ENCODE peak calls at places on chromosomes 11 and 22, in five cellular contexts. One of them, this sample, is unnamed. For H3K27me3, the result is how much of the 10 kb centered on the place peaks cover.

GRCh38 chr11:70828498-70829159 is 423.7 kb downstream of the SHANK2 start:
- DNase-seq in neural progenitor cell: no peak
- DNase-seq in HCT116: no peak
- DNase-seq in PC-3: no peak
- DNase-seq in GM23248: peak
- DNase-seq in this sample: no peak

GRCh38 chr11:62024975-62025374 is 57.5 kb upstream of the FTH1 start:
- DNase-seq in neural progenitor cell: no peak
- DNase-seq in HCT116: no peak
- DNase-seq in PC-3: no peak
- DNase-seq in GM23248: no peak
- DNase-seq in this sample: no peak

GRCh38 chr11:69918938-69919650 is 99.9 kb upstream of the FGF3 start:
- DNase-seq in neural progenitor cell: peak
- DNase-seq in HCT116: peak
- DNase-seq in PC-3: peak
- DNase-seq in GM23248: peak
- DNase-seq in this sample: peak

GRCh38 chr22:31271485-31271884 is 20.8 kb downstream of the PIK3IP1 start:
- DNase-seq in neural progenitor cell: no peak
- DNase-seq in HCT116: no peak
- DNase-seq in PC-3: no peak
- DNase-seq in GM23248: no peak
- DNase-seq in this sample: peak

GRCh38 chr11:64745523-64746328 is 1.8 kb upstream of the RASGRP2 start:
- DNase-seq in neural progenitor cell: peak
- DNase-seq in HCT116: no peak
- DNase-seq in PC-3: no peak
- DNase-seq in GM23248: peak
- DNase-seq in this sample: peak

GRCh38 chr11:89491141-89491690 is at the start of gene NOX4:
- DNase-seq in neural progenitor cell: peak
- DNase-seq in HCT116: no peak
- DNase-seq in PC-3: no peak
- DNase-seq in GM23248: peak
- DNase-seq in this sample: peak

GRCh38 chr22:24059121-24059520 is 48.0 kb downstream of the CABIN1 start:
- DNase-seq in neural progenitor cell: no peak
- DNase-seq in HCT116: no peak
- DNase-seq in PC-3: peak
- DNase-seq in GM23248: peak
- DNase-seq in this sample: no peak

GRCh38 chr11:17596711-17597110 is 49.7 kb downstream of the OTOG start:
- DNase-seq in neural progenitor cell: no peak
- DNase-seq in HCT116: no peak
- DNase-seq in PC-3: no peak
- DNase-seq in GM23248: no peak
- DNase-seq in this sample: no peak

GRCh38 chr22:41009222-41009948 is 58.2 kb downstream of the RBX1 start:
- DNase-seq in neural progenitor cell: no peak
- DNase-seq in HCT116: no peak
- DNase-seq in PC-3: peak
- DNase-seq in GM23248: peak
- DNase-seq in this sample: no peak

GRCh38 chr11:123363556-123363955 is 66.5 kb upstream of the GRAMD1B start:
- DNase-seq in neural progenitor cell: no peak
- DNase-seq in HCT116: no peak
- DNase-seq in PC-3: no peak
- DNase-seq in GM23248: no peak
- DNase-seq in this sample: no peak

GRCh38 chr11:44305149-44305642 is 4.7 kb downstream of the ALX4 start:
- DNase-seq in neural progenitor cell: no peak
- DNase-seq in HCT116: no peak
- DNase-seq in PC-3: no peak
- DNase-seq in GM23248: no peak
- DNase-seq in this sample: no peak

GRCh38 chr11:28697920-28698827 is 590.0 kb downstream of the METTL15 start:
- DNase-seq in neural progenitor cell: peak
- DNase-seq in HCT116: peak
- DNase-seq in PC-3: peak
- DNase-seq in GM23248: peak
- DNase-seq in this sample: peak

GRCh38 chr11:62883677-62884076 is 3.0 kb downstream of the SLC3A2 start:
- DNase-seq in neural progenitor cell: no peak
- DNase-seq in HCT116: no peak
- DNase-seq in PC-3: no peak
- DNase-seq in GM23248: peak
- DNase-seq in this sample: no peak

GRCh38 chr11:117824571-117825537 is at the start of gene FXYD2:
- DNase-seq in neural progenitor cell: no peak
- DNase-seq in HCT116: no peak
- DNase-seq in PC-3: no peak
- DNase-seq in GM23248: no peak
- DNase-seq in this sample: no peak

GRCh38 chr11:44760917-44761545 is 34.3 kb downstream of the TSPAN18 start:
- DNase-seq in neural progenitor cell: peak
- DNase-seq in HCT116: peak
- DNase-seq in PC-3: peak
- DNase-seq in GM23248: peak
- DNase-seq in this sample: peak

GRCh38 chr11:55895216-55895615 is 12.1 kb downstream of the TRIM51 start:
- DNase-seq in neural progenitor cell: no peak
- DNase-seq in HCT116: no peak
- DNase-seq in PC-3: no peak
- DNase-seq in GM23248: no peak
- DNase-seq in this sample: no peak

GRCh38 chr11:132746305-132746704 is 786.0 kb downstream of the OPCML start:
- DNase-seq in neural progenitor cell: no peak
- DNase-seq in HCT116: no peak
- DNase-seq in PC-3: no peak
- DNase-seq in GM23248: no peak
- DNase-seq in this sample: no peak

GRCh38 chr11:74680035-74680671 is 51.1 kb downstream of the CHRDL2 start:
- DNase-seq in neural progenitor cell: no peak
- DNase-seq in HCT116: no peak
- DNase-seq in PC-3: no peak
- DNase-seq in GM23248: no peak
- DNase-seq in this sample: no peak

GRCh38 chr11:67640021-67640757 is 626 bp upstream of the TBX10 start:
- DNase-seq in neural progenitor cell: peak
- DNase-seq in HCT116: peak
- DNase-seq in PC-3: peak
- DNase-seq in GM23248: peak
- DNase-seq in this sample: peak

GRCh38 chr22:48778308-48779195 is 1049.1 kb downstream of the BRD1 start:
- DNase-seq in neural progenitor cell: no peak
- DNase-seq in HCT116: no peak
- DNase-seq in PC-3: no peak
- DNase-seq in GM23248: no peak
- DNase-seq in this sample: no peak

GRCh38 chr11:130428692-130429681 is 578 bp upstream of the ADAMTS8 start:
- DNase-seq in neural progenitor cell: peak
- DNase-seq in HCT116: no peak
- DNase-seq in PC-3: no peak
- DNase-seq in GM23248: no peak
- DNase-seq in this sample: no peak

GRCh38 chr11:102319544-102319943 is 2.3 kb downstream of the BIRC3 start:
- DNase-seq in neural progenitor cell: no peak
- DNase-seq in HCT116: no peak
- DNase-seq in PC-3: no peak
- DNase-seq in GM23248: no peak
- DNase-seq in this sample: no peak

GRCh38 chr11:69249086-69249640 is 44.8 kb upstream of the MYEOV start:
- DNase-seq in neural progenitor cell: no peak
- DNase-seq in HCT116: no peak
- DNase-seq in PC-3: no peak
- DNase-seq in GM23248: no peak
- DNase-seq in this sample: no peak

GRCh38 chr22:49196046-49196511 is 631.6 kb downstream of the BRD1 start:
- DNase-seq in neural progenitor cell: no peak
- DNase-seq in HCT116: no peak
- DNase-seq in PC-3: no peak
- DNase-seq in GM23248: no peak
- DNase-seq in this sample: no peak

GRCh38 chr22:17579535-17579981 is 16.3 kb downstream of the SLC25A18 start:
- DNase-seq in neural progenitor cell: no peak
- DNase-seq in HCT116: no peak
- DNase-seq in PC-3: no peak
- DNase-seq in GM23248: no peak
- DNase-seq in this sample: no peak

GRCh38 chr11:19868281-19868821 is 155.7 kb downstream of the NAV2 start:
- DNase-seq in neural progenitor cell: no peak
- DNase-seq in HCT116: no peak
- DNase-seq in PC-3: peak
- DNase-seq in GM23248: peak
- DNase-seq in this sample: peak

GRCh38 chr11:117144477-117145392 is 648 bp downstream of the PAFAH1B2 start:
- DNase-seq in neural progenitor cell: peak
- DNase-seq in HCT116: no peak
- DNase-seq in PC-3: peak
- DNase-seq in GM23248: peak
- DNase-seq in this sample: peak

GRCh38 chr22:26624788-26625187 is 3.0 kb downstream of the CRYBA4 start:
- DNase-seq in neural progenitor cell: no peak
- DNase-seq in HCT116: no peak
- DNase-seq in PC-3: no peak
- DNase-seq in GM23248: no peak
- DNase-seq in this sample: no peak

GRCh38 chr11:1397862-1398505 is 8.2 kb downstream of the BRSK2 start:
- DNase-seq in neural progenitor cell: no peak
- DNase-seq in HCT116: no peak
- DNase-seq in PC-3: no peak
- DNase-seq in GM23248: no peak
- DNase-seq in this sample: no peak
- H3K27me3 ChIP-seq in neural progenitor cell: under half
- H3K27me3 ChIP-seq in HCT116: under half
- H3K27me3 ChIP-seq in PC-3: under half
- H3K27me3 ChIP-seq in GM23248: under half
- H3K27me3 ChIP-seq in this sample: under half

DNA sequence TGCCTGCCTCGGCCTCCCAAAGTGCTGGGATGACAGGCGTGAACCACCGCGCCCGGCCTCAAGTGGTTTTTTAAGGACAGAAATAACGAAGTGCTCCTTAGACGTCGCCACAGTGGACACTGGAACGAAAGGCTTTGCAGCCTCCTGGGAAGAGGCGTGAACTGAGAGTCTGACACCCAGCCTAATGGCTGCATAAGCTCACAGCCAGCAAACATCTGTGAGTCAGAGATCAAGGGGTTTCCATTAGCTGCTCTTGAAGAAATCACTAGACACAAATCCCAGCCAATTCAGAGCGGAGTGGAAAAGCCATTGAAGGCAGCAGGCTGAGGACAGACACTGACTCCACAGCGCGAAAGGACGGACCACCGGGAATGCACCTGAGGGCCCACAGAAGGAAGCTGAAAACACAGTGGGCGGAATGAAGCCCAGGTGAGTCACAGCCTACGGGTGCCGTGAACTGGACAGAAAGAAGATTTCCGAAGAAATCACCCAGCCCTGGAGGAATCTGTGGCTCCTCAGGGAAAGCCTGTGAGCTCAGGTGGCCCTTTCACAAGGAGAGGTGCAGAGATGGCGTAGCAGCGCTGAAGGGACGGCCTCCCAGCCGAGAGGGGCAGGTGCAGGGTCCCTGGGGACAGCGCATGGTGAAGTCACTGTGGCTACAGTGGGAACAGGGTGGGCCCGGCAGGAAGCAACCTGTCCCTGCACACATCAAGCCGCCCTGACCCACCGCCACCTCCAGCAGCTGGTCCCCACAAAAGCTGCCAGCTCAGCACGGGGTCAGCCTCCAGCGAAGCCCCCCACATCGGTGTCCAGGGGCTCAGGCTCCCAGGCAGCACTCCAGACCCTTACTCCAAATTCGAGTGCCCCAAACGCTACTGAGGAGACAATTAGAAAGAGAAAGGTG is 11.6 kb downstream of the LMNTD2 start:
- DNase-seq in neural progenitor cell: no peak
- DNase-seq in HCT116: no peak
- DNase-seq in PC-3: no peak
- DNase-seq in GM23248: peak
- DNase-seq in this sample: no peak
- TF ChIP-seq EZH2phosphoT487 in neural progenitor cell: no peak
- TF ChIP-seq EZH2phosphoT487 in HCT116: no peak
- TF ChIP-seq EZH2phosphoT487 in PC-3: no peak
- TF ChIP-seq EZH2phosphoT487 in GM23248: no peak
- TF ChIP-seq EZH2phosphoT487 in this sample: no peak

DNA sequence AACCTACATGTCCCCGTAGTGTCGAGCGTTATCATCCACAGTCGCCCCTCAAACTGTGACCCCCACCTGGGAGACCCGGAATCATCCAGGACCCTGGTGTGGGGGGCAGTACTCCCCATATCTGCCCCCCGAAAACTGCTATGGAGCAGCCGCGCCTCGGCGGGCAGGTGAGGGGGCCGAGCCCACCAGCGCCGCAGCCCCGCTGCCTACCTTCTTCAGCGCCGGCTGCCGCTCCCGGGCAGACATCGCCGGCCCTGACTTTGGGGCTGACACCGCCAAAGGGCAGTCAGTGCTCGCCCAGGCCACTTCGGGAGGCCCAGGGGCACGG is 825 bp downstream of the ARHGAP20 start:
- DNase-seq in neural progenitor cell: no peak
- DNase-seq in HCT116: no peak
- DNase-seq in PC-3: no peak
- DNase-seq in GM23248: no peak
- DNase-seq in this sample: no peak
- H3K27me3 ChIP-seq in neural progenitor cell: half or more
- H3K27me3 ChIP-seq in HCT116: under half
- H3K27me3 ChIP-seq in PC-3: half or more
- H3K27me3 ChIP-seq in GM23248: under half
- H3K27me3 ChIP-seq in this sample: under half

DNA sequence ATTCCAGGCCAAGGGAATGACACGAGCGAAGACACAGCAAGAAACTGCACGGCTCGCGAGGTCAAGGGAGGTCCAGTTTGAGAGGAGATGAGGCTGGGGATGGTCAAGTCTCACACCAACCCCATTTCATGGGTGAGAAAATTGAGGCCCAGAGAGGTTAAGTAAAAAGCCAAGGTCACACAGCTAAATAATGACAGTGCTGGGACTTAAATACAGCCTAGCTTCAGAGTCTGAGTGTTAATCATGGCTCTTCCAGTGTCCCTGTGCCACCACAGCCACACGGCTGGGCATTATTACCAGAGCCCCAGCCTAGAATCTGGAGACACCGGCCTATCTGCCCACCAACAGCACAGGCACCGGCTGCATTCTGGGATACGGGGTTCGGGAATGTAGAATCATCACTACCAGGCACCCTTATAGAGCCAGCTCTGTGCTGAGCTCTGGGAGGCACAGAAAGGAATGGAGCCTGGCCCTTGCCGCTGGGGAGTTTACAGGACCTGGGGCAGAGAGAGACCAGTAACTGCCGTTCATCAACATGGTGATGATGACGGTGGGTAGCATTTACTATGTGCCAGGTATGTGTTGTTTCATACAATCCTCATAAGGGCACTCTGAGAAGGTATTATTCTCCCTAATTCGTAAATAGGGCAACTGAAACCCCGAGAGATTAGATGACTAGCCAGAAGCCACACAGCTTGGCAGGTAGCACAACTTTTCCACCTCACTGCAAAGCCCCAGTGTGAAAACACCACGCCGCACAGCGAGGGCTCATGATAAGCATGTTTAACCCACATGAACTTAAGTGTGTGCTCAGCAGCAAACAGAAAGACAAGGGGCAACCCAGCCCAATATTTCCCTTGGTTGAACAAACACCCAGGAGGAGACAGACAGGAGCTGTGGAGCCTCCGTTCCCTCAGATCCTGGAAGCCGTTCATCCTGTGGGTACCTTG is 51.9 kb downstream of the CD6 start:
- DNase-seq in neural progenitor cell: no peak
- DNase-seq in HCT116: no peak
- DNase-seq in PC-3: no peak
- DNase-seq in GM23248: no peak
- DNase-seq in this sample: no peak
- TF ChIP-seq EZH2phosphoT487 in neural progenitor cell: no peak
- TF ChIP-seq EZH2phosphoT487 in HCT116: no peak
- TF ChIP-seq EZH2phosphoT487 in PC-3: no peak
- TF ChIP-seq EZH2phosphoT487 in GM23248: no peak
- TF ChIP-seq EZH2phosphoT487 in this sample: no peak